ENCODE peak calls at places on chromosomes 1 and 21, in seven cellular contexts. Z, G, I, F, K, H and N are unnamed samples. For H3K4me1, the result is how much of the 10 kb centered on the place peaks cover.

GRCh38 chr1:111551623-111552470 is 48.4 kb upstream of the ADORA3 start:
- DNase-seq in H (no peak), I (no peak), Z (no peak), F (no peak), K (no peak), G (no peak), N (no peak)

GRCh38 chr21:44962481-44962966 is 22.7 kb downstream of the SLX9 start:
- DNase-seq in Z (no peak), K (no peak), I (no peak), G (no peak), H (no peak), F (no peak), N (peak)

GRCh38 chr1:235425357-235425756 is 58.1 kb downstream of the TBCE start:
- DNase-seq in F (no peak), K (no peak), G (no peak), I (no peak), H (no peak), Z (no peak), N (no peak)

GRCh38 chr21:33866851-33867250 is 48.8 kb downstream of the ATP5PO start:
- DNase-seq in F (no peak), Z (no peak), G (no peak), K (no peak), H (no peak), I (no peak), N (no peak)

GRCh38 chr1:116375165-116375883 is 2.3 kb downstream of the ATP1A1 start:
- DNase-seq in G (no peak), F (no peak), K (peak), Z (no peak), I (no peak), H (no peak), N (no peak)

GRCh38 chr1:229570891-229571516 is 12.5 kb upstream of the ABCB10 start:
- DNase-seq in I (peak), F (no peak), K (peak), H (no peak), G (no peak), Z (no peak), N (no peak)

GRCh38 chr1:45542591-45542990 is 8.0 kb upstream of the AKR1A1 start:
- DNase-seq in G (no peak), H (peak), Z (no peak), F (no peak), K (peak), I (peak), N (no peak)

GRCh38 chr1:88609051-88609450 is 75.0 kb upstream of the PKN2 start:
- DNase-seq in K (no peak), H (no peak), F (no peak), G (no peak), Z (no peak), I (no peak), N (no peak)

GRCh38 chr1:13570924-13571323 is 12.7 kb upstream of the PDPN start:
- DNase-seq in I (no peak), Z (no peak), K (no peak), F (no peak), G (no peak), H (peak), N (no peak)

GRCh38 chr1:186113454-186113853 is 261.6 kb downstream of the TPR start:
- DNase-seq in Z (no peak), H (no peak), K (no peak), F (no peak), I (no peak), G (no peak), N (no peak)

GRCh38 chr1:206699626-206700025 is 14.9 kb downstream of the MAPKAPK2 start:
- DNase-seq in I (no peak), F (peak), H (no peak), K (no peak), Z (no peak), G (no peak), N (no peak)

GRCh38 chr21:33011462-33011861 is 14.3 kb upstream of the OLIG2 start:
- DNase-seq in Z (no peak), G (no peak), F (no peak), I (no peak), K (no peak), H (no peak), N (no peak)

GRCh38 chr1:54804471-54805132 is 3.5 kb upstream of the TTC22 start:
- DNase-seq in K (peak), Z (no peak), I (no peak), G (no peak), F (peak), H (no peak), N (no peak)

GRCh38 chr1:23478896-23479790 is 4.8 kb downstream of the ASAP3 start:
- DNase-seq in F (peak), G (peak), Z (peak), H (peak), I (peak), K (peak), N (peak)

GRCh38 chr1:208010487-208011079 is 99.7 kb upstream of the CD34 start:
- DNase-seq in H (no peak), Z (no peak), G (no peak), F (no peak), I (no peak), K (no peak), N (no peak)

GRCh38 chr21:33025471-33026298 is at the start of gene OLIG2:
- DNase-seq in F (no peak), G (no peak), K (no peak), Z (no peak), H (peak), I (no peak), N (no peak)

GRCh38 chr1:38580591-38580990 is 279.0 kb downstream of the RRAGC start:
- DNase-seq in G (no peak), H (no peak), Z (no peak), I (no peak), K (no peak), F (no peak), N (no peak)

GRCh38 chr1:21499283-21499945 is 9.8 kb upstream of the ALPL start:
- DNase-seq in F (peak), H (no peak), Z (no peak), I (no peak), K (no peak), G (no peak), N (no peak)

GRCh38 chr1:169546087-169546995 is 39.9 kb downstream of the F5 start:
- DNase-seq in Z (no peak), I (peak), F (no peak), K (peak), G (no peak), H (peak), N (peak)

GRCh38 chr1:172699695-172700094 is 40.8 kb downstream of the FASLG start:
- DNase-seq in H (no peak), Z (no peak), F (no peak), K (no peak), G (no peak), I (no peak), N (no peak)

GRCh38 chr1:84892657-84893618 is at the start of gene LPAR3:
- DNase-seq in H (peak), F (no peak), Z (no peak), G (no peak), K (peak), I (peak), N (peak)

GRCh38 chr1:187070076-187070475 is 241.3 kb downstream of the PLA2G4A start:
- DNase-seq in I (no peak), K (no peak), G (no peak), H (no peak), Z (no peak), F (no peak), N (no peak)

GRCh38 chr1:11289064-11289463 is 16.1 kb downstream of the UBIAD1 start:
- DNase-seq in G (no peak), I (no peak), F (no peak), H (no peak), K (no peak), Z (no peak), N (no peak)

GRCh38 chr1:227780101-227781044 is 35.1 kb upstream of the PRSS38 start:
- DNase-seq in G (peak), I (no peak), Z (no peak), K (peak), F (peak), H (no peak), N (no peak)

GRCh38 chr1:9269078-9269501 is 23.6 kb upstream of the SPSB1 start:
- DNase-seq in H (no peak), K (no peak), I (no peak), F (no peak), G (no peak), Z (no peak), N (no peak)

GRCh38 chr1:169361281-169361680 is 6.3 kb downstream of the NME7 start:
- DNase-seq in H (no peak), F (no peak), G (no peak), K (no peak), I (no peak), Z (no peak), N (no peak)

GRCh38 chr1:24540906-24541710 is 14.8 kb upstream of the NCMAP start:
- DNase-seq in H (no peak), F (no peak), I (no peak), Z (no peak), G (no peak), K (peak), N (peak)

GRCh38 chr21:10575311-10575667 is 53.9 kb downstream of the TPTE start:
- DNase-seq in G (no peak), H (no peak), Z (no peak), F (no peak), I (no peak), K (no peak), N (no peak)
- TF ChIP-seq CTCF in G (no peak), H (no peak), Z (no peak), F (no peak), I (no peak), K (no peak), N (no peak)

GRCh38 chr1:96971439-96971838 is 249.9 kb downstream of the PTBP2 start:
- DNase-seq in K (no peak), H (no peak), I (no peak), G (no peak), F (no peak), Z (no peak), N (no peak)

GRCh38 chr1:96969656-96970163 is 248.1 kb downstream of the PTBP2 start:
- DNase-seq in G (no peak), H (no peak), I (no peak), Z (no peak), F (no peak), K (no peak), N (no peak)

GRCh38 chr1:96968582-96969378 is 247.2 kb downstream of the PTBP2 start:
- DNase-seq in H (no peak), K (no peak), G (no peak), F (no peak), Z (no peak), I (no peak), N (no peak)

GRCh38 chr1:96971849-96972602 is 250.4 kb downstream of the PTBP2 start:
- DNase-seq in Z (no peak), K (no peak), H (no peak), I (no peak), G (no peak), F (no peak), N (no peak)

GRCh38 chr1:96973605-96974004 is 252.0 kb downstream of the PTBP2 start:
- DNase-seq in F (no peak), H (no peak), Z (no peak), K (no peak), I (no peak), G (no peak), N (no peak)
- H3K4me1 ChIP-seq in F (under half), H (under half), Z (under half), K (under half), I (under half), G (under half), N (under half)

DNA sequence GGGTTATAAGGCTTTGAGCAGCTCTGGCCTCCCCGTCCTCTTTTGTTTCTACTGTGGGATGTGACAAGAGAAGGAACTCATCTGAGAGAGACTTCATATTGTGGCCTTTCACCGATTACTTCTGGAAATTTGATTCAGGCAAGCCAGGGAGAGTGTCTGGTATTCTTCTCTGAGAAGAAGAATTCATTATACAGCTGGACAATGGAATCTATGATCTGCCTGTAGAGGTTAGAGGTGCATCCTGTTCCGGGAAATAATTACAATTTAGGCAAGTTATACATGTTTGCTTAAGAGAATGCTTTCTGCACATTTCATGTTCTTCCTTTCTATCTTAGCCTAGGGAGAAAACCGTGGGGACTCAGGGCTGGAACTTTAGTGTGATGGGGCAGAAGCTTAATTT is 12.8 kb upstream of the RNU1-2 start:
- DNase-seq in F (no peak), I (no peak), G (no peak), Z (no peak), K (no peak), H (no peak), N (no peak)
- TF ChIP-seq CTCF in F (no peak), I (no peak), G (no peak), Z (no peak), K (no peak), H (no peak), N (no peak)

GRCh38 chr1:201769966-201770365 is 59.0 kb upstream of the IPO9 start:
- DNase-seq in K (no peak), H (no peak), Z (peak), G (no peak), I (no peak), F (peak), N (no peak)
- H3K4me1 ChIP-seq in K (under half), H (under half), Z (under half), G (under half), I (under half), F (under half), N (under half)

GRCh38 chr21:25895565-25896205 is 160.9 kb downstream of the GABPA start:
- DNase-seq in I (no peak), H (peak), G (no peak), F (no peak), K (no peak), Z (no peak), N (no peak)
- TF ChIP-seq CTCF in I (no peak), H (peak), G (peak), F (peak), K (peak), Z (peak), N (no peak)

DNA sequence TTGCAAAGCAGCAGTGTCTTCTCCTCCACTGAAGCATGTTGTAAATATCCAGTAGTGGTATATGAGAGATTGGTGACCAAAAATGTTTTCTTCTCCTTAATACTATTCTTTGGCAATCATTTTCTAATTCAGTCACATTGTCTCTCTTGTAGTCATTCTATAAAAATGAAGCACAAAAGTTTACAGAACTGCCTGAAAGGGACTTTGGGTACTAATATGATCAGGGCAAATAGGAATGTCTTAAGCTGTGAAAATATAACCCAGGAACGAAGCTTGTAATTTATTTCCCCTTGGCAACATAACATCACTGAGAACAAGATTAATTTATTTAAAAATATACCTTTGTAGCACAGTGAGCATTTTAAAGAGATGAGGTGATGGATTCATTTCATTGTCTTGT is 4.9 kb downstream of the B3GALT2 start:
- DNase-seq in G (no peak), K (no peak), Z (no peak), H (no peak), I (no peak), F (no peak), N (no peak)
- H3K4me1 ChIP-seq in G (under half), K (under half), Z (under half), H (under half), I (under half), F (under half), N (under half)